ENCODE peak calls at places on chromosomes 7 and 10, in ten cellular contexts. M is A172; H is amniotic stem cell; T is glutamatergic neuron; J is stimulated activated CD4-positive, alpha-beta T cell treated with anti-CD3 and anti-CD28 coated beads, Interleukin-15, amount 100 ng/mL, for 24 hours; K is testis; O is fibroblast of villous mesenchyme; U is posterior cingulate gyrus; Q is uterus; W is heart right ventricle. A is an unnamed sample.

GRCh38 chr10:86946215-86947170 is 10.9 kb downstream of the MMRN2 start:
- DNase-seq in M (no peak), H (no peak), T (no peak), J (no peak), K (no peak), O (no peak), U (peak; percentile 78), Q (peak; percentile 44), W (no peak), A (peak; percentile 3)

GRCh38 chr10:72263613-72264241 is 10.0 kb upstream of the DDIT4 start:
- DNase-seq in M (peak; percentile 36), H (no peak), T (no peak), J (peak; percentile 38), K (no peak), O (peak; percentile 43), U (no peak), Q (no peak), W (no peak), A (no peak)

GRCh38 chr7:144517762-144518161 is 114.3 kb upstream of the NOBOX start:
- DNase-seq in M (no peak), H (no peak), T (no peak), J (no peak), K (no peak), O (no peak), U (no peak), Q (no peak), W (no peak), A (no peak)

GRCh38 chr7:57305192-57305748 is 144.7 kb upstream of the ZNF716 start:
- DNase-seq in M (no peak), H (no peak), T (no peak), J (no peak), K (peak; percentile 46), O (no peak), U (peak; percentile 77), Q (no peak), W (no peak), A (no peak)

GRCh38 chr7:127838816-127839415 is 186.9 kb downstream of the SND1 start:
- DNase-seq in M (no peak), H (no peak), T (no peak), J (no peak), K (peak; percentile 80), O (peak; percentile 76), U (no peak), Q (peak; percentile 66), W (peak; percentile 7), A (no peak)

GRCh38 chr7:81256991-81257390 is 338.1 kb upstream of the SEMA3C start:
- DNase-seq in M (peak; percentile 26), H (no peak), T (peak; percentile 26), J (no peak), K (peak; percentile 31), O (peak; percentile 56), U (no peak), Q (no peak), W (no peak), A (peak; percentile 44)

GRCh38 chr7:84003191-84003590 is 191.4 kb downstream of the SEMA3A start:
- DNase-seq in M (no peak), H (no peak), T (no peak), J (no peak), K (no peak), O (no peak), U (no peak), Q (no peak), W (no peak), A (no peak)

GRCh38 chr10:33233191-33233590 is 101.3 kb downstream of the NRP1 start:
- DNase-seq in M (no peak), H (no peak), T (no peak), J (no peak), K (no peak), O (no peak), U (no peak), Q (no peak), W (no peak), A (no peak)

GRCh38 chr7:102061981-102062390 is 224.7 kb upstream of the SH2B2 start:
- DNase-seq in M (peak; percentile 95), H (no peak), T (no peak), J (no peak), K (no peak), O (peak; percentile 95), U (no peak), Q (no peak), W (no peak), A (no peak)

GRCh38 chr7:92135100-92135429 is 788 bp upstream of the CYP51A1 start:
- DNase-seq in M (peak; percentile 8), H (no peak), T (peak; percentile 33), J (no peak), K (peak; percentile 38), O (peak; percentile 40), U (no peak), Q (peak; percentile 13), W (peak; percentile 12), A (no peak)

GRCh38 chr7:1117321-1117928 is 29.5 kb downstream of the GPER1 start:
- DNase-seq in M (no peak), H (no peak), T (no peak), J (peak; percentile 25), K (no peak), O (no peak), U (peak; percentile 47), Q (no peak), W (no peak), A (no peak)

GRCh38 chr10:27625452-27626345 is 119.9 kb downstream of the MKX start:
- DNase-seq in M (no peak), H (no peak), T (peak; percentile 74), J (no peak), K (no peak), O (no peak), U (no peak), Q (no peak), W (no peak), A (peak; percentile 18)

GRCh38 chr10:52993109-52993508 is 220.5 kb upstream of the MBL2 start:
- DNase-seq in M (no peak), H (no peak), T (no peak), J (no peak), K (no peak), O (no peak), U (no peak), Q (no peak), W (no peak), A (no peak)

GRCh38 chr10:49646256-49646870 is 32.5 kb downstream of the CHAT start:
- DNase-seq in M (no peak), H (no peak), T (no peak), J (no peak), K (no peak), O (no peak), U (no peak), Q (no peak), W (no peak), A (peak; percentile 10)

GRCh38 chr10:114100848-114101741 is 57.4 kb downstream of the ADRB1 start:
- DNase-seq in M (no peak), H (peak; percentile 6), T (peak; percentile 43), J (peak; percentile 25), K (peak; percentile 36), O (peak; percentile 66), U (peak; percentile 72), Q (no peak), W (peak; percentile 31), A (peak; percentile 35)

GRCh38 chr7:152968003-152968402 is 208.5 kb downstream of the ACTR3B start:
- DNase-seq in M (no peak), H (no peak), T (no peak), J (no peak), K (no peak), O (no peak), U (no peak), Q (no peak), W (no peak), A (no peak)

GRCh38 chr7:158973941-158974785 is 117.8 kb downstream of the DYNC2I1 start:
- DNase-seq in M (no peak), H (no peak), T (peak; percentile 62), J (no peak), K (no peak), O (no peak), U (no peak), Q (no peak), W (no peak), A (peak; percentile 37)

GRCh38 chr7:120089968-120090367 is 183.0 kb upstream of the KCND2 start:
- DNase-seq in M (peak; percentile 67), H (no peak), T (no peak), J (no peak), K (no peak), O (peak; percentile 63), U (peak; percentile 42), Q (no peak), W (no peak), A (peak; percentile 12)

GRCh38 chr10:13184726-13185514 is 23.6 kb downstream of the MCM10 start:
- DNase-seq in M (no peak), H (no peak), T (no peak), J (no peak), K (no peak), O (no peak), U (no peak), Q (no peak), W (peak; percentile 8), A (no peak)

GRCh38 chr10:72275351-72276012 is 1.8 kb downstream of the DDIT4 start:
- DNase-seq in M (no peak), H (no peak), T (peak; percentile 55), J (peak; percentile 60), K (no peak), O (peak; percentile 61), U (no peak), Q (no peak), W (no peak), A (no peak)

GRCh38 chr7:149859369-149859768 is 14.4 kb upstream of the ATP6V0E2 start:
- DNase-seq in M (no peak), H (no peak), T (no peak), J (no peak), K (no peak), O (no peak), U (no peak), Q (no peak), W (no peak), A (no peak)

GRCh38 chr10:121553455-121553854 is 44.8 kb downstream of the FGFR2 start:
- DNase-seq in M (no peak), H (no peak), T (no peak), J (no peak), K (no peak), O (no peak), U (no peak), Q (no peak), W (no peak), A (no peak)

GRCh38 chr10:130017631-130018022 is 53.6 kb upstream of the EBF3 start:
- DNase-seq in M (no peak), H (no peak), T (no peak), J (no peak), K (no peak), O (no peak), U (no peak), Q (no peak), W (peak; percentile 1), A (no peak)

GRCh38 chr7:55557666-55558188 is 14.6 kb downstream of the VOPP1 start:
- DNase-seq in M (no peak), H (no peak), T (no peak), J (peak; percentile 58), K (no peak), O (no peak), U (no peak), Q (no peak), W (no peak), A (peak; percentile 43)

GRCh38 chr7:116776610-116777289 is 85.6 kb upstream of the CAPZA2 start:
- DNase-seq in M (peak; percentile 97), H (no peak), T (no peak), J (peak; percentile 3), K (no peak), O (peak; percentile 26), U (no peak), Q (no peak), W (no peak), A (no peak)

GRCh38 chr10:61758440-61758839 is 95.7 kb downstream of the CABCOCO1 start:
- DNase-seq in M (peak; percentile 21), H (no peak), T (no peak), J (no peak), K (no peak), O (peak; percentile 91), U (no peak), Q (no peak), W (no peak), A (no peak)

GRCh38 chr10:972763-973162 is 15.5 kb upstream of the GTPBP4 start:
- DNase-seq in M (no peak), H (no peak), T (no peak), J (no peak), K (no peak), O (no peak), U (peak; percentile 61), Q (no peak), W (no peak), A (no peak)

GRCh38 chr10:122249303-122249850 is 21.7 kb upstream of the BTBD16 start:
- DNase-seq in M (no peak), H (no peak), T (no peak), J (no peak), K (no peak), O (no peak), U (no peak), Q (no peak), W (no peak), A (no peak)

A was measured in WTC11.